ENCODE peak calls at places on chromosomes 6 and 20, in five cellular contexts. A is right atrium auricular region, D is HCT116, E is OCI-LY7, C is WERI-Rb-1. P is an unnamed sample.

GRCh38 chr6:67766061-67766460 is 869.0 kb upstream of the ADGRB3 start:
- DNase-seq in A (no peak), D (no peak), E (no peak), C (no peak), P (no peak)

GRCh38 chr6:26187981-26188635 is 100.9 kb downstream of the HFE start:
- DNase-seq in A (no peak), D (peak; percentile 39), E (peak; percentile 81), C (no peak), P (no peak)

GRCh38 chr6:157688275-157688959 is 134.6 kb upstream of the SNX9 start:
- DNase-seq in A (no peak), D (no peak), E (no peak), C (no peak), P (no peak)

GRCh38 chr6:17899491-17899890 is 87.9 kb downstream of the KIF13A start:
- DNase-seq in A (no peak), D (no peak), E (no peak), C (no peak), P (no peak)

GRCh38 chr20:42204261-42204660 is 586.1 kb upstream of the CHD6 start:
- DNase-seq in A (no peak), D (no peak), E (no peak), C (peak; percentile 52), P (no peak)

GRCh38 chr6:13296536-13296997 is 31.8 kb downstream of the TBC1D7 start:
- DNase-seq in A (no peak), D (no peak), E (peak; percentile 92), C (peak; percentile 47), P (no peak)

GRCh38 chr6:17691925-17692538 is 14.7 kb downstream of the NUP153 start:
- DNase-seq in A (no peak), D (no peak), E (no peak), C (no peak), P (no peak)

GRCh38 chr20:3248167-3248992 is 9.4 kb upstream of the SLC4A11 start:
- DNase-seq in A (peak; percentile 62), D (no peak), E (no peak), C (no peak), P (peak; percentile 22)

GRCh38 chr6:72968704-72969103 is 256.6 kb downstream of the KHDC1L start:
- DNase-seq in A (no peak), D (peak; percentile 22), E (no peak), C (no peak), P (no peak)
- H3K27ac ChIP-seq in A (no peak overlapping the region), D (no peak overlapping the region), E (no peak overlapping the region), C (no peak overlapping the region), P (no peak overlapping the region)

DNA sequence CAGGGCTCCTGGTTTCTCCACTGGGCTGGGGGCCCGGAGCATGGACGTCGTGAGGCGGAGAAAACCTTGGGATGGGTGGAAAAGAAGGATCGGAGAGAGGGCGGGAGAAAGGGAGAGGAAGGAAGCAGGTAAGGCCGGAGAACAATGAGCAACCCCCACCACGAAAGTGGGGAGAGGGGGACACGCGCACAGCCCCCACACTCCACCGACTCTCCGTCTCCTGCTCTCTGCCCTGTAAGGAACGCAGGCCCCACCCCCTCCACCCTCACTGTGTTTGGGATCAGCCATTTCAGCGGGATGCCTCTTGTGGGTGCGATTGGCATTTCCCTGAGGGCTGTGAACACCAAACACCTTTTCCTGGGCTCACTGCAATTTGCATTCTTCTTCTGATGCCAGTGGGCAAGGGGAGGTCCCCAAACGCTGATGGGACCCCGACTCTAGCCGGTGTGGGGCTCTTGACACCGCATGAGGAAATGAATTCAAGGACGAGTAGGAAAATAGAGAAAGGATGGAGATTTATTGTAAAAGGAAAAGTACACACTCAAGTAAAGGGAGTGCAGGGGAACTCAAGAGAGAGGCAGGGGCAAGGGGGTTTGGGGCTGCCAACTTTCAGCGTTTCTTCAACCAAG is 13.0 kb upstream of the RAET1L start:
- DNase-seq in A (no peak), D (no peak), E (no peak), C (no peak), P (no peak)
- H3K4me3 ChIP-seq in A (no peak overlapping the region), D (no peak overlapping the region), E (no peak overlapping the region), C (no peak overlapping the region), P (no peak overlapping the region)

GRCh38 chr20:31701591-31701990 is 21.1 kb downstream of the BCL2L1 start:
- DNase-seq in A (no peak), D (no peak), E (no peak), C (no peak), P (no peak)
- H3K27ac ChIP-seq in A (peak overlapping the region; percentile 88), D (peak overlapping the region; percentile 62), E (peak overlapping the region; percentile 22), C (peak overlapping the region; percentile 14), P (no peak overlapping the region)

DNA sequence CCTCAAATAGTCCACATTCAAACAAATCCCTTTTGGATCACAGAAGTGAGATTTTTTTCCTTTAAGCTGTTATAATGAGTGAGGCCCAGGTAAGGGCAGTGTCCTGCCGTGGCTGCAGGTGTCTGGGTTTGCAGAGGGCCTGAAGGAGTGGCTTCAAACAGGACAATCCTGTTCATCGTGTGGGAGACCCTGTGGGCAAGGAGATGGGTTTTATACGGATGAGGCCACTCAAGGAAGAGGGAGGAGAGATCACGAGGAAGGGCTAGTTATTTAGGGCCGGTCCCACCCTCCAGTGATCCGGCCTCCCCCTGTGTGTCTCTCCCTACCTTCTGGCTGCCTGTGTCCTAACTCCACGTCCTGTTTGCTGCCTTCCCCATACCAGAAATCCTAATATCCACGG is 33.8 kb downstream of the PPP1R14C start:
- DNase-seq in A (no peak), D (no peak), E (no peak), C (no peak), P (no peak)
- H3K4me3 ChIP-seq in A (peak overlapping the region; percentile 12), D (no peak overlapping the region), E (no peak overlapping the region), C (no peak overlapping the region), P (no peak overlapping the region)

DNA sequence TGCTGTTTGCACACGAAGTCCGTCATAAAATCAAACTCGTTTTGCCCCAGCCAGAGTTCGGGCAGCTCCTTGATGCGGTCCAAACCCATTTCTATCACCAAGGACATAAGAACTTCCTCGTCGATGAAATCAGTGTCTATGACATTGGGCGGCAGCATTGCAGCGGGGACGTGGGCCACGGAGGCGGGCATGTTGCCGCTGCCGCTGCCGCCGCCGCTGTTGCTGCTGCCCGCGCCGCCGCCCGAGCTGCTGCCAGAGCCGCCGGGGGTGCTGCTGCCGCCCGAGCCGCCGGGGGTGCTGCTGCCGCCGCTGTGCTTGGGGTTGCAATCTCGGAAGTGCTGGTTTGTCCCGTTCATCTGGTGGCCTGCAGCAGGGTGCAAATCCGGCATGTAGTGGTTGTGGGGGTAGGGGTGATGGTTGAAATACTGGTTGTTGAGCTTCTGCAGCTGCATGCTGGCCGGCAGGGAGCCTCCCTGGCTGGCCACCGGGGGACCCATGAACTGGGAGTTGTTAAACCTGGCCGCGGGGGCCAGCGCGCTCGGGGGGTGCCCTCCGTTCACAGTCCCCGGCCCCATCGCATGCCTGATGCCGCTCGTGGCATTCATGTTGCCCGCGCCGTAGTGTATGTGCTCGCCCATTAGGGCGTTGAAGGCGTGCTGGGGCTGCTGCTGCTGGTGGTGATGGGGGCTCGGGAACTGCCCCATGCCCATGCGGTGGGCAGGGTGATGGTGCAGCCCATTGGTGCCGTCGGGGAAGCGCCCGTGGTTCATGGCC is 1.1 kb downstream of the CITED2 start:
- DNase-seq in A (peak; percentile 68), D (no peak), E (peak; percentile 88), C (peak; percentile 67), P (peak; percentile 68)
- H3K27ac ChIP-seq in A (peak overlapping the region; percentile 96), D (peak overlapping the region; percentile 88), E (peak overlapping the region; percentile 92), C (no peak overlapping the region), P (peak overlapping the region; percentile 89)

DNA sequence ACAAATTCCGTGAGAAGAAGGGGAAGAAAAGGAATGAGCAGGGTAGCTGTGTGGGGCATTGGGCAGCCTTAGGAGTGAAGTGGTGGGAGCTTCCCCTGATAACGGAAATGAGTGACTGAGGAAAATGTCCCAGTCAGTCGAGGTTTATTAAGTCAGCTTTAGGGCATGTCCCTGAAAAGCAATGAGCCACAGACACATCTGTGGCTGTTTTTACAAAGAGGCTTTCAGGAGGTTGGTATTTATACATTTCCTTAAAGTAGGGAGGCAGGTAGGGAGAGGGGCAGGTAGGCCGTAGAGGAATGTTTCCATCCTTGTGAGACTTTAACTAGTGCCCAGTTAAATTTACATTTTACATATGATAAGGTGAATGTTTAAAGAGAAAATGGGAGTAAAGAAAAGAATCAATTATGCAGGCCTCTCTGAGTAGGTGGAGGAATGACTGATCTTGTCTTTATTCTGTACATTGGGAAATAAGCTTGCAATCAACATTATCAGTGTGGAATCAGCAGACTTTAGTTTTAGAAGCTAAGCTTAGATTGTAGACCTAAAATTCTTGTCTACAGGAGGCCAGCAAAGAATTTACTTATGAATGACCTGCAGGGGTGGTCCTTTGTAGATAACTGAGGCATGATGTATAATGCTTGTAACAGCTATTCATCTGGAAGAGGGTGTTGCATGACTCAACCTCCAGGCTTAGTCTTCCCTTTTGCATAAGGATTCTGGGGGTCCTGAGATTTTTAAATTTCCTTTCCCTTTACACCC is 18.5 kb downstream of the SLC22A2 start:
- DNase-seq in A (no peak), D (no peak), E (no peak), C (no peak), P (no peak)
- H3K4me3 ChIP-seq in A (no peak overlapping the region), D (no peak overlapping the region), E (no peak overlapping the region), C (no peak overlapping the region), P (no peak overlapping the region)

DNA sequence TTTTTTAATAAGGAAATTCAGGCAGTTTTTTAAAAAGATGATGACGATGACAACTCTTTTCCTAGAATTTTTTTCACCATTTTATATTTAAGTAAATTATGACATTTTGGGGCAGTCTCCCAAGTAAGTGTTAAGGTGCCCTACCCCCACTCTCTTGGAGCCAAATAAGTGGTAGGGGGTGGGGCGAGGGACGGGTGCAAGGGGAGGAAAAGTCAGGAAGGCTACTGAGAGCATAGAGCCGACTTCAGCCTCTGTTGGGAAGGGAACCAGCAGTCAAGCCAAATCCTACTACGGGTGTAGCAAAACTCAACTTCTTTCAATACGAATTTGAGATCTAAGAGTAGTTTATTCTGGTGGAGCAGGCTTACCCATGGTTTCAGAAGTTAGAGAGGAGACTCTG is 54.4 kb downstream of the KIZ start:
- DNase-seq in A (no peak), D (no peak), E (no peak), C (no peak), P (no peak)
- H3K27ac ChIP-seq in A (no peak overlapping the region), D (no peak overlapping the region), E (no peak overlapping the region), C (no peak overlapping the region), P (no peak overlapping the region)

GRCh38 chr20:44863661-44864060 is 21.8 kb upstream of the YWHAB start:
- DNase-seq in A (no peak), D (no peak), E (no peak), C (peak; percentile 21), P (no peak)
- H3K4me3 ChIP-seq in A (no peak overlapping the region), D (no peak overlapping the region), E (no peak overlapping the region), C (no peak overlapping the region), P (no peak overlapping the region)